ENCODE peak calls at places on chromosomes 13 and 19, in seven cellular contexts. O is uterus, B is ovary, A is heart left ventricle, U is adrenal gland, V is vagina, Y is spleen. I is an unnamed sample.

GRCh38 chr13:52128714-52129700 is at the start of gene NEK5:
- DNase-seq in Y (peak; percentile 91), B (peak; percentile 76), V (no peak), O (peak; percentile 47), U (peak; percentile 55), A (peak; percentile 66), I (peak; percentile 51)

GRCh38 chr13:80529734-80530133 is 188.8 kb upstream of the SPRY2 start:
- DNase-seq in A (no peak), V (no peak), U (no peak), B (no peak), O (no peak), Y (no peak), I (no peak)

GRCh38 chr19:21092107-21092506 is 10.1 kb downstream of the ZNF714 start:
- DNase-seq in O (no peak), V (no peak), A (no peak), B (no peak), Y (no peak), U (peak; percentile 47), I (no peak)

GRCh38 chr13:37870489-37870845 is 895 bp upstream of the TRPC4 start:
- DNase-seq in O (no peak), Y (no peak), B (no peak), U (no peak), A (no peak), V (no peak), I (no peak)

GRCh38 chr13:40910324-40911050 is 108.6 kb downstream of the ELF1 start:
- DNase-seq in A (no peak), B (no peak), O (no peak), V (no peak), U (no peak), Y (no peak), I (no peak)

GRCh38 chr19:14015454-14016035 is 9.4 kb upstream of the RFX1 start:
- DNase-seq in U (no peak), B (no peak), V (no peak), A (no peak), Y (no peak), O (no peak), I (no peak)

GRCh38 chr13:28489975-28490550 is 4.9 kb downstream of the FLT1 start:
- DNase-seq in V (no peak), O (no peak), B (no peak), A (no peak), Y (no peak), U (no peak), I (no peak)

GRCh38 chr19:1049841-1050240 is 9.9 kb downstream of the ABCA7 start:
- DNase-seq in A (no peak), Y (no peak), O (no peak), B (no peak), V (no peak), U (no peak), I (no peak)

GRCh38 chr13:78602561-78603239 is 652 bp downstream of the POU4F1 start:
- DNase-seq in U (no peak), A (no peak), B (no peak), V (no peak), Y (peak; percentile 77), O (no peak), I (no peak)

GRCh38 chr13:43307921-43308433 is 284.6 kb downstream of the DNAJC15 start:
- DNase-seq in U (peak; percentile 97), A (peak; percentile 83), Y (no peak), B (peak; percentile 95), O (peak; percentile 84), V (no peak), I (peak; percentile 15)

GRCh38 chr13:92807343-92807742 is 419.3 kb upstream of the GPC6 start:
- DNase-seq in V (no peak), A (no peak), O (no peak), Y (no peak), U (no peak), B (no peak), I (no peak)

GRCh38 chr19:58553799-58554493 is 959 bp downstream of the CHMP2A start:
- DNase-seq in A (no peak), V (peak; percentile 88), O (peak; percentile 38), U (peak; percentile 41), B (no peak), Y (peak; percentile 78), I (no peak)

GRCh38 chr13:90414691-90415596 is 932.5 kb upstream of the MIR17HG start:
- DNase-seq in V (no peak), Y (no peak), B (no peak), U (no peak), O (no peak), A (no peak), I (peak; percentile 29)

GRCh38 chr13:113648218-113648615 is 9.8 kb downstream of the ATP4B start:
- DNase-seq in O (peak; percentile 9), U (peak; percentile 15), A (peak; percentile 8), V (no peak), Y (peak; percentile 62), B (peak; percentile 19), I (no peak)

GRCh38 chr13:106796280-106797047 is 228.5 kb upstream of the ARGLU1 start:
- DNase-seq in O (no peak), V (no peak), B (no peak), U (no peak), A (no peak), Y (no peak), I (no peak)

GRCh38 chr19:14363203-14364097 is 17.8 kb upstream of the ADGRE5 start:
- DNase-seq in O (peak; percentile 92), Y (peak; percentile 90), V (no peak), B (peak; percentile 88), A (peak; percentile 90), U (peak; percentile 67), I (no peak)

GRCh38 chr19:51573331-51573730 is 2.2 kb downstream of the ZNF175 start:
- DNase-seq in A (no peak), V (no peak), B (no peak), Y (no peak), U (no peak), O (no peak), I (peak; percentile 11)

GRCh38 chr19:50312967-50313811 is 16.0 kb downstream of the KCNC3 start:
- DNase-seq in O (no peak), Y (no peak), A (no peak), U (no peak), V (no peak), B (no peak), I (no peak)

GRCh38 chr19:30216453-30216852 is 155.7 kb upstream of the ZNF536 start:
- DNase-seq in O (no peak), V (no peak), B (no peak), A (no peak), U (no peak), Y (no peak), I (no peak)

GRCh38 chr13:99656843-99657506 is 155.7 kb downstream of the TM9SF2 start:
- DNase-seq in V (no peak), U (no peak), A (no peak), B (no peak), O (no peak), Y (no peak), I (no peak)

GRCh38 chr19:52991021-52991420 is 22.7 kb upstream of the ERVV-1 start:
- DNase-seq in O (no peak), Y (no peak), B (no peak), A (no peak), U (no peak), V (no peak), I (no peak)

GRCh38 chr19:2140193-2140545 is 11.2 kb downstream of the AP3D1 start:
- DNase-seq in B (no peak), Y (no peak), U (no peak), V (no peak), O (no peak), A (no peak), I (no peak)

GRCh38 chr13:23268441-23268840 is 87.7 kb downstream of the SGCG start:
- DNase-seq in V (no peak), Y (no peak), B (no peak), U (no peak), A (no peak), O (no peak), I (no peak)

GRCh38 chr13:112943309-112944125 is 25.5 kb upstream of the MCF2L start:
- DNase-seq in O (peak; percentile 21), B (peak; percentile 60), Y (peak; percentile 83), U (peak; percentile 50), V (no peak), A (peak; percentile 56), I (no peak)

GRCh38 chr13:29885967-29886366 is 35.5 kb upstream of the UBL3 start:
- DNase-seq in B (no peak), A (no peak), O (no peak), Y (no peak), U (no peak), V (no peak), I (no peak)

GRCh38 chr13:35393886-35394285 is 82.6 kb downstream of the MAB21L1 start:
- DNase-seq in V (no peak), U (no peak), Y (no peak), B (no peak), A (no peak), O (no peak), I (no peak)

DNA sequence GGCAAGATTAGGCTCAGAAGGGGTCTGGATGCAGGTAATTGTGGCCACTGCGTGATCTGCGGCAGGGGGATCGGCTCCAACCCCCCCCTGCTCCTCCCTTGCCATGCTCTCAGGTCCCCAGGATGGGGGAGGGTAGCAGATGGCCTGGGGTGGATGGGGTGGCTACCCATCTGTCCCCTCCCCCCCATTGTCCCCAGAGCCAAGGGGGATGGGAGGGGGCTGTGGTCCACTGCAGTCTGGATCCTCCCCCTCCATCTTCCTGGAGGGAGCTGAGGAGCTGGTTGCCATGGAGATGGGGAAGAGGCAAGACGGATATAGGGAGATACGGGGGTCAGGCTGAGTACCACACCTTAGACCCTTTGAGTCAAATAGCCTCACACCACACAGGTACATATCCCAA is 1.6 kb upstream of the NOVA2 start:
- DNase-seq in V (no peak), Y (no peak), B (no peak), O (no peak), U (no peak), A (no peak), I (no peak)
- TF ChIP-seq POLR2A in V (no peak), Y (no peak), B (no peak), O (no peak), U (no peak), A (no peak), I (no peak)

GRCh38 chr19:39415111-39416046 is 2.9 kb downstream of the PLEKHG2 start:
- DNase-seq in B (peak; percentile 51), U (no peak), O (peak; percentile 41), V (no peak), Y (no peak), A (no peak), I (no peak)
- TF ChIP-seq POLR2A in B (no peak), U (no peak), O (no peak), V (no peak), Y (no peak), A (no peak), I (no peak)

DNA sequence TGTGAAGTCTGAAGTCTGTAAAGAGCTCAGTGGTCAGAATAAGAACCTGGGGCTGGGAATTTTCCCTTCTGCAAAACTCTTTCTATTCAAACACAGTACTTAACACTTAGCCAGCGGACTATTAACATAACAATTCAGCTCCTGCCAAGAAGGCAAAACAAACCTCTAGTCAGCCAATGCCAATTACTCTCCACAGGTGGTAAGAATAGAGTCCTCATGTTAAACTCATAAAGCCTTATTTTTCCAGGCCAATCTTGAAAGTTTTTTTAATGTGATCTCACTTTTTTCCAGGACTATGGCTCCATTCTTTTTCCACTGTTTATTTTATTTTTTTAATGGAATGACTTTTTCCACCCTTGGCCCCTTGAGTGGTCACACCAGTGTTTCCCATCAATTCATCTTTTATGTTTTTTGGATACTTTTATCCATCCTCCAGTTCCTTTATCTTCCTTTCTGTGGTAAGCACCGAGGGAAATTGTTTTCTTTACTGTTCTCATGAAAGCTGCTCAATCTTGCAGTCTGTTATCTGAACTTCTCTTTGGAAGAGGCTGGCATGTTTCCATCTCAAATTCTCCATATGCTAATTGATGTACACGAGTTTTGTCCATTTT is 217.3 kb downstream of the LHFPL6 start:
- DNase-seq in B (no peak), V (no peak), A (no peak), U (no peak), Y (no peak), O (no peak), I (no peak)
- TF ChIP-seq POLR2A in B (no peak), V (no peak), A (no peak), U (no peak), Y (no peak), O (no peak), I (no peak)

GRCh38 chr13:26259634-26260033 is 5.7 kb downstream of the CDK8 start:
- DNase-seq in B (no peak), A (no peak), V (no peak), O (no peak), Y (no peak), U (no peak), I (no peak)
- TF ChIP-seq POLR2A in B (no peak), A (no peak), V (no peak), O (no peak), Y (no peak), U (no peak), I (no peak)